ENCODE peak calls at places on chromosomes 6 and 20, in eight cellular contexts. A, N, Z, U, P, V, O and E are unnamed samples.

GRCh38 chr20:59013959-59014608 is 5.1 kb upstream of the TUBB1 start:
- DNase-seq in A (no peak), N (no peak), Z (no peak), U (peak; percentile 71), P (no peak), V (peak; percentile 93), O (no peak), E (peak; percentile 32)

GRCh38 chr6:158654498-158654897 is 4.6 kb downstream of the SYTL3 start:
- DNase-seq in A (peak; percentile 70), N (peak; percentile 40), Z (no peak), U (peak; percentile 70), P (no peak), V (peak; percentile 33), O (peak; percentile 90), E (no peak)

GRCh38 chr20:57244627-57245214 is 21.7 kb downstream of the BMP7 start:
- DNase-seq in A (no peak), N (no peak), Z (no peak), U (no peak), P (peak; percentile 94), V (no peak), O (no peak), E (no peak)

GRCh38 chr20:40646321-40647212 is 42.5 kb downstream of the MAFB start:
- DNase-seq in A (no peak), N (no peak), Z (no peak), U (no peak), P (no peak), V (no peak), O (no peak), E (no peak)

GRCh38 chr6:10995114-10995707 is 48.9 kb downstream of the ELOVL2 start:
- DNase-seq in A (no peak), N (no peak), Z (no peak), U (no peak), P (no peak), V (no peak), O (no peak), E (no peak)

GRCh38 chr20:23205656-23206055 is 119.5 kb upstream of the CD93 start:
- DNase-seq in A (peak; percentile 86), N (no peak), Z (no peak), U (no peak), P (no peak), V (no peak), O (no peak), E (no peak)

GRCh38 chr20:39861381-39861780 is 827.7 kb downstream of the MAFB start:
- DNase-seq in A (no peak), N (no peak), Z (no peak), U (peak; percentile 55), P (no peak), V (no peak), O (no peak), E (no peak)

GRCh38 chr6:73083886-73084285 is 141.4 kb downstream of the KHDC1L start:
- DNase-seq in A (no peak), N (no peak), Z (no peak), U (no peak), P (no peak), V (no peak), O (no peak), E (no peak)

GRCh38 chr6:111585241-111585968 is 20.3 kb downstream of the TRAF3IP2 start:
- DNase-seq in A (no peak), N (no peak), Z (no peak), U (no peak), P (no peak), V (no peak), O (peak; percentile 43), E (no peak)

GRCh38 chr20:44070139-44070900 is 116.7 kb downstream of the JPH2 start:
- DNase-seq in A (peak; percentile 60), N (no peak), Z (no peak), U (no peak), P (no peak), V (peak; percentile 79), O (no peak), E (peak; percentile 75)

GRCh38 chr20:20412750-20413149 is 44.8 kb downstream of the INSM1 start:
- DNase-seq in A (peak; percentile 16), N (no peak), Z (peak; percentile 11), U (no peak), P (no peak), V (no peak), O (no peak), E (no peak)